ENCODE peak calls at places on chromosomes 6 and 20, in seven cellular contexts. One of them, this sample, is unnamed. For H3K27me3, the result is how much of the 10 kb centered on the place peaks cover.

GRCh38 chr6:89956182-89956581 is 61.9 kb downstream of the GJA10 start:
- DNase-seq in HepG2: no peak
- DNase-seq in H1: no peak
- DNase-seq in HCT116: no peak
- DNase-seq in K562: no peak
- DNase-seq in SK-N-SH: no peak
- DNase-seq in Panc1: no peak
- DNase-seq in this sample: no peak

GRCh38 chr6:39102024-39102820 is 12.8 kb downstream of the SAYSD1 start:
- DNase-seq in H1: peak
- DNase-seq in Panc1: no peak
- DNase-seq in K562: peak
- DNase-seq in SK-N-SH: no peak
- DNase-seq in HepG2: peak
- DNase-seq in HCT116: no peak
- DNase-seq in this sample: no peak

GRCh38 chr6:98924647-98925046 is 23.1 kb downstream of the FBXL4 start:
- DNase-seq in Panc1: no peak
- DNase-seq in H1: no peak
- DNase-seq in SK-N-SH: no peak
- DNase-seq in K562: no peak
- DNase-seq in HCT116: no peak
- DNase-seq in HepG2: no peak
- DNase-seq in this sample: no peak

GRCh38 chr20:4606046-4606445 is 115.7 kb upstream of the PRND start:
- DNase-seq in H1: no peak
- DNase-seq in K562: no peak
- DNase-seq in Panc1: no peak
- DNase-seq in SK-N-SH: no peak
- DNase-seq in HepG2: no peak
- DNase-seq in HCT116: no peak
- DNase-seq in this sample: no peak

GRCh38 chr6:165820934-165821333 is 157.9 kb upstream of the PDE10A start:
- DNase-seq in K562: no peak
- DNase-seq in HCT116: no peak
- DNase-seq in HepG2: no peak
- DNase-seq in H1: no peak
- DNase-seq in SK-N-SH: no peak
- DNase-seq in Panc1: no peak
- DNase-seq in this sample: no peak

GRCh38 chr20:63085087-63085861 is 78.5 kb upstream of the BHLHE23 start:
- DNase-seq in HCT116: no peak
- DNase-seq in Panc1: no peak
- DNase-seq in K562: no peak
- DNase-seq in H1: peak
- DNase-seq in HepG2: no peak
- DNase-seq in SK-N-SH: peak
- DNase-seq in this sample: no peak

GRCh38 chr20:62238569-62239277 is 402 bp downstream of the OSBPL2 start:
- DNase-seq in H1: no peak
- DNase-seq in Panc1: no peak
- DNase-seq in SK-N-SH: no peak
- DNase-seq in HepG2: no peak
- DNase-seq in HCT116: no peak
- DNase-seq in K562: peak
- DNase-seq in this sample: no peak

GRCh38 chr6:43803783-43804549 is 34.0 kb downstream of the VEGFA start:
- DNase-seq in K562: no peak
- DNase-seq in H1: no peak
- DNase-seq in Panc1: no peak
- DNase-seq in HepG2: peak
- DNase-seq in HCT116: peak
- DNase-seq in SK-N-SH: no peak
- DNase-seq in this sample: no peak

GRCh38 chr6:151096691-151097090 is 143.1 kb upstream of the AKAP12 start:
- DNase-seq in H1: no peak
- DNase-seq in Panc1: no peak
- DNase-seq in HCT116: no peak
- DNase-seq in HepG2: no peak
- DNase-seq in SK-N-SH: no peak
- DNase-seq in K562: no peak
- DNase-seq in this sample: no peak

GRCh38 chr6:98828991-98829411 is 5.4 kb upstream of the POU3F2 start:
- DNase-seq in HepG2: no peak
- DNase-seq in Panc1: no peak
- DNase-seq in K562: no peak
- DNase-seq in SK-N-SH: no peak
- DNase-seq in HCT116: no peak
- DNase-seq in H1: no peak
- DNase-seq in this sample: no peak

GRCh38 chr6:128307671-128308070 is 212.7 kb downstream of the PTPRK start:
- DNase-seq in Panc1: no peak
- DNase-seq in H1: no peak
- DNase-seq in K562: no peak
- DNase-seq in HCT116: no peak
- DNase-seq in SK-N-SH: no peak
- DNase-seq in HepG2: no peak
- DNase-seq in this sample: no peak

GRCh38 chr6:148998704-148999103 is 251.9 kb downstream of the UST start:
- DNase-seq in SK-N-SH: no peak
- DNase-seq in K562: no peak
- DNase-seq in H1: peak
- DNase-seq in HepG2: no peak
- DNase-seq in HCT116: no peak
- DNase-seq in Panc1: no peak
- DNase-seq in this sample: no peak

GRCh38 chr6:158002249-158002950 is 20.7 kb downstream of the SYNJ2 start:
- DNase-seq in Panc1: no peak
- DNase-seq in HCT116: peak
- DNase-seq in K562: no peak
- DNase-seq in H1: no peak
- DNase-seq in HepG2: no peak
- DNase-seq in SK-N-SH: no peak
- DNase-seq in this sample: no peak

GRCh38 chr20:46237736-46238135 is 70.6 kb downstream of the CDH22 start:
- DNase-seq in HCT116: no peak
- DNase-seq in K562: no peak
- DNase-seq in H1: no peak
- DNase-seq in Panc1: no peak
- DNase-seq in HepG2: no peak
- DNase-seq in SK-N-SH: no peak
- DNase-seq in this sample: no peak

GRCh38 chr20:54649511-54649962 is 174.1 kb downstream of the DOK5 start:
- DNase-seq in K562: peak
- DNase-seq in H1: peak
- DNase-seq in SK-N-SH: peak
- DNase-seq in Panc1: peak
- DNase-seq in HepG2: peak
- DNase-seq in HCT116: peak
- DNase-seq in this sample: no peak

GRCh38 chr6:134169881-134170486 is 117.6 kb upstream of the SLC2A12 start:
- DNase-seq in HepG2: no peak
- DNase-seq in H1: no peak
- DNase-seq in HCT116: no peak
- DNase-seq in K562: no peak
- DNase-seq in Panc1: no peak
- DNase-seq in SK-N-SH: no peak
- DNase-seq in this sample: no peak

GRCh38 chr6:20816126-20816525 is 281.9 kb downstream of the CDKAL1 start:
- DNase-seq in K562: no peak
- DNase-seq in Panc1: no peak
- DNase-seq in HepG2: no peak
- DNase-seq in H1: no peak
- DNase-seq in HCT116: no peak
- DNase-seq in SK-N-SH: no peak
- DNase-seq in this sample: no peak

GRCh38 chr6:118319890-118320289 is 228.2 kb upstream of the PLN start:
- DNase-seq in Panc1: no peak
- DNase-seq in HepG2: no peak
- DNase-seq in HCT116: no peak
- DNase-seq in SK-N-SH: no peak
- DNase-seq in K562: no peak
- DNase-seq in H1: no peak
- DNase-seq in this sample: no peak

GRCh38 chr20:1798982-1799381 is 96.2 kb upstream of the SIRPA start:
- DNase-seq in H1: no peak
- DNase-seq in HCT116: no peak
- DNase-seq in Panc1: no peak
- DNase-seq in K562: no peak
- DNase-seq in SK-N-SH: no peak
- DNase-seq in HepG2: no peak
- DNase-seq in this sample: no peak

GRCh38 chr20:44586986-44587980 is 4.9 kb downstream of the PKIG start:
- DNase-seq in H1: no peak
- DNase-seq in HCT116: no peak
- DNase-seq in HepG2: no peak
- DNase-seq in K562: no peak
- DNase-seq in Panc1: no peak
- DNase-seq in SK-N-SH: no peak
- DNase-seq in this sample: no peak

GRCh38 chr20:5315807-5316187 is 957 bp downstream of the PROKR2 start:
- DNase-seq in Panc1: no peak
- DNase-seq in K562: no peak
- DNase-seq in HepG2: no peak
- DNase-seq in H1: peak
- DNase-seq in HCT116: no peak
- DNase-seq in SK-N-SH: peak
- DNase-seq in this sample: no peak

GRCh38 chr6:147695819-147696218 is 187.3 kb downstream of the SAMD5 start:
- DNase-seq in SK-N-SH: no peak
- DNase-seq in HCT116: no peak
- DNase-seq in HepG2: no peak
- DNase-seq in K562: peak
- DNase-seq in H1: no peak
- DNase-seq in Panc1: no peak
- DNase-seq in this sample: no peak

GRCh38 chr6:147700436-147701209 is 192.1 kb downstream of the SAMD5 start:
- DNase-seq in H1: no peak
- DNase-seq in Panc1: no peak
- DNase-seq in K562: no peak
- DNase-seq in HCT116: no peak
- DNase-seq in SK-N-SH: no peak
- DNase-seq in HepG2: no peak
- DNase-seq in this sample: no peak

DNA sequence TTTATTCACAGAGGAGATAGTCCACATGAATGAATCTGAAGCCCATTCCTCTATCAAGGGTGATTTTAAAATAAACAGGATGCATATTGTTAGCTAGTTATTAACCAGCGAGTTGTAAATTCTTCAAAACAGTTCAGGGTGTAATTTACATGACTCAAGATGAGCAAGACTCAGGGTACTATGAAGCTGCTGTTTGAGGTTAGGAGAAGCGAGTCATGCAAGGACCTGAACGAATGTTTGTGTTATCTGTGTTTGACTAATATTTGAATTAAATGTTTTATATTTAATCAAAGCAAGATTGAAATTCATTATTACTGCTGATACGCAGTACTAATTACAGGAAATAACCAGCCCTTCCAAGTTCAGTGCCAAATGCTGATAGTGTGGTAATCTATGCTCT is 191.1 kb downstream of the SAMD5 start:
- DNase-seq in HCT116: peak
- DNase-seq in H1: no peak
- DNase-seq in Panc1: no peak
- DNase-seq in SK-N-SH: no peak
- DNase-seq in K562: no peak
- DNase-seq in HepG2: no peak
- DNase-seq in this sample: no peak
- TF ChIP-seq SIN3A in HCT116: no peak
- TF ChIP-seq SIN3A in H1: no peak
- TF ChIP-seq SIN3A in Panc1: no peak
- TF ChIP-seq SIN3A in SK-N-SH: no peak
- TF ChIP-seq SIN3A in K562: no peak
- TF ChIP-seq SIN3A in HepG2: no peak
- TF ChIP-seq SIN3A in this sample: no peak

DNA sequence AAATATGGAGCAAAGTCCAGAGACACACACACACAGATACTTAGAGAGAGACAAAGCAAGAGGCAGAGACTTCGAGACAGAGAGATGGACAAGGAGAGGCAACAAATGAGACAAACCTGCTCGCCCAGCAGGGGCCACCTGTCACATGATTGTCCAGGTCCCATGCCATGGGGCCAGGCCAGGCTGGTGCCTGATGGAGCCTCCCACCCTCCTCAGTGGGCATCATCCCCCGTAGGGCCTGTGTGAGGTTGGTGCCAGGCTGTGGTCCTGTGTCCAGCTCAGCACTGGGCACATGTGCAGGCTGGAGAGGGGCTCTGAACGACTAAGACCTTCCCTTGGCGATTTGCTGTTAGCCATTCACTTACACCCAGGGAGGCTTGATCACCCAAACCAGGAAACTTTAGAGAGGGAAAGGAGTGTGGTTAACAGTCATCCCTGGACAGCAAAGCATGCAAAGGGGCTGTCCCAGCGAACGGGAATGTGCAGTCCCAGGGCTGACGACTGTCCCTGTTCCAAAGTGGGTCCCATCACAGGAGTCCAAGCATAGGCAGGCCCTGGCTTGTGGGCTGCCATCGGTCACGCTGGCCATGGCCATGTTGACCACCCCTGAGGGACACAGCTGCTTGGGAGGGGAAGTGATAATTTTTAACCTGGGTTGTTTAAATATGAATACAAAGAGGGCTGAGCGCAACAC is 38.4 kb upstream of the PHACTR3 start:
- DNase-seq in HCT116: no peak
- DNase-seq in HepG2: no peak
- DNase-seq in H1: no peak
- DNase-seq in K562: no peak
- DNase-seq in SK-N-SH: no peak
- DNase-seq in Panc1: no peak
- DNase-seq in this sample: no peak
- H3K27me3 ChIP-seq in HCT116: under half
- H3K27me3 ChIP-seq in HepG2: under half
- H3K27me3 ChIP-seq in H1: under half
- H3K27me3 ChIP-seq in K562: under half
- H3K27me3 ChIP-seq in SK-N-SH: under half
- H3K27me3 ChIP-seq in Panc1: under half
- H3K27me3 ChIP-seq in this sample: under half

DNA sequence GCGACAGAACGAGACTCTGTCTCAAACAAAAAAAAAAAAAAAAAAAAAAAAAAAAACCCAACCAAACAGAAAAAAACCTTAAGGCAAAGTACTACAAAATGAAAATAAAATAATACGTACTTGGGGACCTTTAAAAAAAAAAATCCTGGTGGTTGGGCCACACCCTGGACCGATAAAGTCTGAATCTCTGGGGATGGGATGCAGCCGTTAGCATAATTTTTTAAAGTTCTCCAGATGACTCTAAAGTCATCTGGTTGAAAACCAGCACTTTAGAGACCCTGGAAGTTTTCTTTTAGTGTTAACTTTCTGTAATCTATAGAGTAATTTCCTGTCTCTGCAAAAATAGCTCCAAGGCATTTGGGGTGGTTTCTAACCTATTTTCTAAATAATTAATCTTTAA is 142.9 kb upstream of the SALL4 start:
- DNase-seq in HCT116: no peak
- DNase-seq in K562: no peak
- DNase-seq in H1: no peak
- DNase-seq in HepG2: no peak
- DNase-seq in Panc1: no peak
- DNase-seq in SK-N-SH: peak
- DNase-seq in this sample: no peak
- TF ChIP-seq SIN3A in HCT116: no peak
- TF ChIP-seq SIN3A in K562: no peak
- TF ChIP-seq SIN3A in H1: no peak
- TF ChIP-seq SIN3A in HepG2: no peak
- TF ChIP-seq SIN3A in Panc1: no peak
- TF ChIP-seq SIN3A in SK-N-SH: no peak
- TF ChIP-seq SIN3A in this sample: no peak

GRCh38 chr6:30441171-30441570 is 48.1 kb upstream of the HLA-E start:
- DNase-seq in Panc1: no peak
- DNase-seq in SK-N-SH: no peak
- DNase-seq in HepG2: no peak
- DNase-seq in H1: no peak
- DNase-seq in HCT116: no peak
- DNase-seq in K562: no peak
- DNase-seq in this sample: no peak
- H3K27me3 ChIP-seq in Panc1: under half
- H3K27me3 ChIP-seq in SK-N-SH: under half
- H3K27me3 ChIP-seq in HepG2: under half
- H3K27me3 ChIP-seq in H1: under half
- H3K27me3 ChIP-seq in HCT116: half or more
- H3K27me3 ChIP-seq in K562: under half
- H3K27me3 ChIP-seq in this sample: under half